ENCODE peak calls at places on chromosomes 16 and 17, in five cellular contexts. F is Caco-2, J is Peyer's patch, A is psoas muscle, Y is left ventricle myocardium inferior. R is an unnamed sample. For H3K4me1 and H3K9me3, the result is how much of the 10 kb centered on the place peaks cover.

GRCh38 chr17:74807376-74807775 is 31.2 kb upstream of the NAT9 start:
- DNase-seq in F (no peak), J (no peak), A (no peak), Y (no peak), R (no peak)

GRCh38 chr16:5072334-5073278 is 963 bp downstream of the ALG1 start:
- DNase-seq in F (no peak), J (no peak), A (peak), Y (no peak), R (no peak)

GRCh38 chr17:45110676-45111611 is 21.4 kb downstream of the PLCD3 start:
- DNase-seq in F (no peak), J (no peak), A (peak), Y (peak), R (no peak)

GRCh38 chr16:31274831-31275816 is 15.3 kb downstream of the ITGAM start:
- DNase-seq in F (no peak), J (no peak), A (no peak), Y (no peak), R (no peak)

GRCh38 chr17:82793974-82794620 is 42.2 kb downstream of the TBCD start:
- DNase-seq in F (no peak), J (no peak), A (no peak), Y (no peak), R (no peak)

GRCh38 chr17:40319651-40320550 is 10.9 kb downstream of the RARA start:
- DNase-seq in F (no peak), J (peak), A (peak), Y (peak), R (no peak)

GRCh38 chr17:77383613-77384608 is 243.1 kb downstream of the SEC14L1 start:
- DNase-seq in F (no peak), J (no peak), A (peak), Y (peak), R (no peak)

GRCh38 chr16:88404769-88405168 is 22.0 kb downstream of the ZNF469 start:
- DNase-seq in F (no peak), J (no peak), A (no peak), Y (no peak), R (no peak)

GRCh38 chr16:29820730-29821662 is 734 bp downstream of the MVP start:
- DNase-seq in F (no peak), J (peak), A (no peak), Y (no peak), R (no peak)

GRCh38 chr16:89122322-89122831 is 28.7 kb downstream of the ACSF3 start:
- DNase-seq in F (no peak), J (peak), A (peak), Y (no peak), R (no peak)

GRCh38 chr16:47492428-47493357 is 31.6 kb downstream of the PHKB start:
- DNase-seq in F (no peak), J (peak), A (peak), Y (peak), R (peak)

GRCh38 chr16:48524348-48525200 is 85.4 kb downstream of the N4BP1 start:
- DNase-seq in F (no peak), J (no peak), A (no peak), Y (no peak), R (no peak)

GRCh38 chr17:50954641-50955121 is 88.5 kb upstream of the TOB1 start:
- DNase-seq in F (no peak), J (no peak), A (no peak), Y (no peak), R (no peak)

GRCh38 chr17:69773081-69773480 is 301.9 kb upstream of the KCNJ16 start:
- DNase-seq in F (no peak), J (no peak), A (no peak), Y (no peak), R (no peak)

GRCh38 chr16:55372792-55373488 is 48.9 kb downstream of the IRX6 start:
- DNase-seq in F (no peak), J (no peak), A (no peak), Y (peak), R (no peak)

DNA sequence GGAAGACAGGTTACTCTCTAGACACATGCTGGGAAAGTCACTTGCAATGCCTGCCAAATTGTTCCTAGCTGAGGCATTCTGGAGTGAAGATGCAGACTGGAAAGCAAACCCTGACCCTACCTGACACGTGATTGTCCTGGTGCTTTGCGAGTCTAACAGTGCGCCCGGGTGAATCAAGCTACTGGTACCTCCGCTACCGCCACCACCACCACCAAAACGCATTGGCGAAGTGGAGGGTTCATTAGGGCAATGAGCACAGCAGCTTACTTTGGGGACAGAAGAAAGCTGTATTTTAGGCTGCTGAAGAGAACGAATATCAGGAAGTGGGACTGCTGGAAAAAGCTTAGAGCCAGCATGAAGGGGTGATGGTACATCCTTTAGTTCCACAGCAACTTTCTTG is 7.0 kb downstream of the MARF1 start:
- DNase-seq in F (no peak), J (no peak), A (no peak), Y (no peak), R (no peak)
- H3K4me1 ChIP-seq in F (under half), J (under half), A (under half), Y (under half), R (under half)

GRCh38 chr17:64016974-64017373 is 3.5 kb downstream of the ICAM2 start:
- DNase-seq in F (no peak), J (no peak), A (no peak), Y (no peak), R (no peak)
- H3K9me3 ChIP-seq in F (under half), J (under half), A (under half), Y (under half), R (under half)

GRCh38 chr16:11687606-11688519 is 19.6 kb downstream of the SNN start:
- DNase-seq in F (no peak), J (no peak), A (no peak), Y (no peak), R (no peak)
- H3K4me1 ChIP-seq in F (under half), J (under half), A (half or more), Y (half or more), R (under half)

GRCh38 chr16:19753815-19754643 is 36.0 kb downstream of the IQCK start:
- DNase-seq in F (peak), J (no peak), A (no peak), Y (no peak), R (no peak)
- H3K9me3 ChIP-seq in F (under half), J (under half), A (under half), Y (under half), R (under half)

GRCh38 chr17:47884905-47885735 is 10.9 kb upstream of the SP2 start:
- DNase-seq in F (peak), J (no peak), A (no peak), Y (no peak), R (no peak)
- H3K4me1 ChIP-seq in F (half or more), J (half or more), A (under half), Y (under half), R (under half)